ENCODE peak calls at places on chromosomes 7 and 10, in five cellular contexts. One of them, this sample, is unnamed.

GRCh38 chr7:4103352-4104091 is 578.6 kb upstream of the FOXK1 start:
- DNase-seq in left ventricle myocardium inferior: no peak
- DNase-seq in lower lobe of right lung: no peak
- DNase-seq in tibial artery: no peak
- DNase-seq in HepG2: peak; percentile 6
- DNase-seq in this sample: no peak

GRCh38 chr10:79445217-79445707 is at the start of gene ZCCHC24:
- DNase-seq in left ventricle myocardium inferior: peak; percentile 60
- DNase-seq in HepG2: no peak
- DNase-seq in lower lobe of right lung: peak; percentile 77
- DNase-seq in tibial artery: no peak
- DNase-seq in this sample: no peak

GRCh38 chr7:139241258-139241657 is 10.2 kb downstream of the UBN2 start:
- DNase-seq in lower lobe of right lung: no peak
- DNase-seq in HepG2: no peak
- DNase-seq in tibial artery: no peak
- DNase-seq in left ventricle myocardium inferior: no peak
- DNase-seq in this sample: no peak

GRCh38 chr7:35251606-35252310 is 2.1 kb downstream of the TBX20 start:
- DNase-seq in tibial artery: no peak
- DNase-seq in HepG2: no peak
- DNase-seq in lower lobe of right lung: no peak
- DNase-seq in left ventricle myocardium inferior: no peak
- DNase-seq in this sample: no peak

GRCh38 chr7:107865956-107866775 is 24.8 kb upstream of the DLD start:
- DNase-seq in lower lobe of right lung: no peak
- DNase-seq in left ventricle myocardium inferior: no peak
- DNase-seq in HepG2: no peak
- DNase-seq in tibial artery: no peak
- DNase-seq in this sample: no peak

GRCh38 chr7:94888542-94888941 is 18.9 kb upstream of the PPP1R9A start:
- DNase-seq in HepG2: peak; percentile 25
- DNase-seq in lower lobe of right lung: no peak
- DNase-seq in tibial artery: no peak
- DNase-seq in left ventricle myocardium inferior: no peak
- DNase-seq in this sample: peak; percentile 16

GRCh38 chr10:112991888-112992491 is 41.9 kb downstream of the TCF7L2 start:
- DNase-seq in tibial artery: no peak
- DNase-seq in lower lobe of right lung: no peak
- DNase-seq in HepG2: peak; percentile 47
- DNase-seq in left ventricle myocardium inferior: no peak
- DNase-seq in this sample: no peak

GRCh38 chr7:22477876-22478450 is 22.0 kb downstream of the STEAP1B start:
- DNase-seq in tibial artery: no peak
- DNase-seq in lower lobe of right lung: no peak
- DNase-seq in HepG2: no peak
- DNase-seq in left ventricle myocardium inferior: no peak
- DNase-seq in this sample: no peak

GRCh38 chr7:11557627-11558026 is 274.4 kb downstream of the THSD7A start:
- DNase-seq in tibial artery: peak; percentile 27
- DNase-seq in HepG2: peak; percentile 5
- DNase-seq in left ventricle myocardium inferior: no peak
- DNase-seq in lower lobe of right lung: no peak
- DNase-seq in this sample: peak; percentile 38

GRCh38 chr10:70234668-70235447 is 1.6 kb upstream of the PPA1 start:
- DNase-seq in tibial artery: no peak
- DNase-seq in left ventricle myocardium inferior: no peak
- DNase-seq in HepG2: no peak
- DNase-seq in lower lobe of right lung: no peak
- DNase-seq in this sample: peak; percentile 79

GRCh38 chr7:30713397-30713796 is 31.1 kb upstream of the CRHR2 start:
- DNase-seq in tibial artery: no peak
- DNase-seq in left ventricle myocardium inferior: no peak
- DNase-seq in HepG2: no peak
- DNase-seq in lower lobe of right lung: no peak
- DNase-seq in this sample: no peak

GRCh38 chr10:129393812-129394211 is 73.2 kb upstream of the MGMT start:
- DNase-seq in left ventricle myocardium inferior: no peak
- DNase-seq in HepG2: no peak
- DNase-seq in tibial artery: no peak
- DNase-seq in lower lobe of right lung: no peak
- DNase-seq in this sample: no peak

GRCh38 chr10:124676416-124677062 is 67.6 kb downstream of the FAM53B start:
- DNase-seq in HepG2: no peak
- DNase-seq in left ventricle myocardium inferior: peak; percentile 17
- DNase-seq in lower lobe of right lung: peak; percentile 41
- DNase-seq in tibial artery: no peak
- DNase-seq in this sample: no peak

GRCh38 chr7:104926905-104927454 is 87.0 kb upstream of the KMT2E start:
- DNase-seq in left ventricle myocardium inferior: no peak
- DNase-seq in tibial artery: no peak
- DNase-seq in lower lobe of right lung: peak; percentile 77
- DNase-seq in HepG2: no peak
- DNase-seq in this sample: no peak

GRCh38 chr7:158024351-158024715 is 563.3 kb downstream of the PTPRN2 start:
- DNase-seq in tibial artery: no peak
- DNase-seq in HepG2: no peak
- DNase-seq in lower lobe of right lung: no peak
- DNase-seq in left ventricle myocardium inferior: no peak
- DNase-seq in this sample: no peak

GRCh38 chr10:15627617-15628196 is 92.0 kb downstream of the ITGA8 start:
- DNase-seq in HepG2: no peak
- DNase-seq in lower lobe of right lung: no peak
- DNase-seq in tibial artery: no peak
- DNase-seq in left ventricle myocardium inferior: no peak
- DNase-seq in this sample: no peak

GRCh38 chr7:97342512-97342911 is 225.0 kb downstream of the SDHAF3 start:
- DNase-seq in tibial artery: no peak
- DNase-seq in left ventricle myocardium inferior: no peak
- DNase-seq in HepG2: no peak
- DNase-seq in lower lobe of right lung: no peak
- DNase-seq in this sample: no peak

GRCh38 chr7:45089314-45089891 is 634 bp upstream of the NACAD start:
- DNase-seq in tibial artery: no peak
- DNase-seq in HepG2: no peak
- DNase-seq in left ventricle myocardium inferior: peak; percentile 56
- DNase-seq in lower lobe of right lung: no peak
- DNase-seq in this sample: peak; percentile 47

GRCh38 chr10:58570307-58570723 is 57.6 kb downstream of the BICC1 start:
- DNase-seq in HepG2: no peak
- DNase-seq in tibial artery: peak; percentile 50
- DNase-seq in left ventricle myocardium inferior: no peak
- DNase-seq in lower lobe of right lung: no peak
- DNase-seq in this sample: no peak

GRCh38 chr10:99993994-99994689 is 15.6 kb downstream of the DNMBP start:
- DNase-seq in lower lobe of right lung: peak; percentile 75
- DNase-seq in left ventricle myocardium inferior: peak; percentile 25
- DNase-seq in tibial artery: peak; percentile 83
- DNase-seq in HepG2: no peak
- DNase-seq in this sample: peak; percentile 71

DNA sequence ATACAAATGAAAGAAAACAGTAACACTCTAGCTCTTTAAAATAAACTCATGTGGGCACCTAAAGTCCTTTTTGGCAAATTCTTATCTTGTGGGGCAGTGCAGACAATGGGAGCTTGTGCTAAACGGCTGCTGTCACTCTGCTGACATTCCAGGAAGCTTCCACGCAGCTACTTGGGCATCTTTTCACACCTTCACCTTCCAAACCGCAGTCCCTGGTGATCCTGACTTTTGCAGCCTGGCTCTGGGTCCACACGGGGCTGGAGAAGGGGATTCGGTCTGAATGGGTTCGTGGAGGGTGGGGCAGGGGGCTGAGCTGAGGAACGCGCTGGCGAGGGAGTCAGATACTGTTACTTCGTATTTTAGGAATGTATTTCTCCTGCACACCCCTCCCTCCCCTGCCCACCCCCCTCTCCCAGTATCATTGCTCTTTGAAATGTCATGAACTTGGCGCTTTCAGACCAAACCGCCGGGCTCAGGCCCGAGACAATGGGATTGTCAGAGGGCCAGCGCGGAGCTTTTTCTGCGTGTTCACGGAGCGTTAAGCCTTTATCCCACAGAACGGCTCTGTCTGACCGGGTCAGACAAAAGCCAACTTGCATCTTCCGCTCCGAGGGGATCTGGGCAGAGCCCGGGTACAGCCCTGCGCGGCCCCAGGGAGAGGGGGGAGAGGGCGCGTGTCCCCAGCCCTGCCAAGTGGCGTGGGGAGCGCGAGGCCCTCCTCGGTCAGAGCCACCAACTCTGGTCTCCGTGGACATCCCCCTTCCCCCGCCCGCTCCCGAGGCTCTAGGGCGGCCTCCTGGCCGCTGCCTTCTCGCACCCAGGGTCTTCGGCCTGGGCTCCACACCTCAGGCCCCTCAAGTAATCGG is 76.7 kb upstream of the EN2 start:
- DNase-seq in left ventricle myocardium inferior: no peak
- DNase-seq in HepG2: no peak
- DNase-seq in lower lobe of right lung: no peak
- DNase-seq in tibial artery: no peak
- DNase-seq in this sample: no peak
- H3K27me3 ChIP-seq in left ventricle myocardium inferior: peaks cover 100% of the 10 kb centered on the region
- H3K27me3 ChIP-seq in HepG2: peaks cover 13% of the 10 kb centered on the region
- H3K27me3 ChIP-seq in lower lobe of right lung: peaks cover 99% of the 10 kb centered on the region
- H3K27me3 ChIP-seq in tibial artery: no peaks in the 10 kb centered on the region
- H3K27me3 ChIP-seq in this sample: peaks cover 3% of the 10 kb centered on the region

GRCh38 chr10:133336131-133337078 is at the start of gene CALY:
- DNase-seq in lower lobe of right lung: peak; percentile 43
- DNase-seq in HepG2: no peak
- DNase-seq in tibial artery: no peak
- DNase-seq in left ventricle myocardium inferior: no peak
- DNase-seq in this sample: no peak

GRCh38 chr10:133334495-133335237 is 2.0 kb downstream of the CALY start:
- DNase-seq in left ventricle myocardium inferior: no peak
- DNase-seq in tibial artery: no peak
- DNase-seq in HepG2: no peak
- DNase-seq in lower lobe of right lung: peak; percentile 51
- DNase-seq in this sample: no peak

GRCh38 chr10:133337079-133337725 is 506 bp upstream of the CALY start:
- DNase-seq in tibial artery: no peak
- DNase-seq in lower lobe of right lung: no peak
- DNase-seq in left ventricle myocardium inferior: no peak
- DNase-seq in HepG2: no peak
- DNase-seq in this sample: no peak

GRCh38 chr10:133332936-133333699 is 3.6 kb downstream of the CALY start:
- DNase-seq in tibial artery: no peak
- DNase-seq in HepG2: no peak
- DNase-seq in left ventricle myocardium inferior: no peak
- DNase-seq in lower lobe of right lung: no peak
- DNase-seq in this sample: no peak

DNA sequence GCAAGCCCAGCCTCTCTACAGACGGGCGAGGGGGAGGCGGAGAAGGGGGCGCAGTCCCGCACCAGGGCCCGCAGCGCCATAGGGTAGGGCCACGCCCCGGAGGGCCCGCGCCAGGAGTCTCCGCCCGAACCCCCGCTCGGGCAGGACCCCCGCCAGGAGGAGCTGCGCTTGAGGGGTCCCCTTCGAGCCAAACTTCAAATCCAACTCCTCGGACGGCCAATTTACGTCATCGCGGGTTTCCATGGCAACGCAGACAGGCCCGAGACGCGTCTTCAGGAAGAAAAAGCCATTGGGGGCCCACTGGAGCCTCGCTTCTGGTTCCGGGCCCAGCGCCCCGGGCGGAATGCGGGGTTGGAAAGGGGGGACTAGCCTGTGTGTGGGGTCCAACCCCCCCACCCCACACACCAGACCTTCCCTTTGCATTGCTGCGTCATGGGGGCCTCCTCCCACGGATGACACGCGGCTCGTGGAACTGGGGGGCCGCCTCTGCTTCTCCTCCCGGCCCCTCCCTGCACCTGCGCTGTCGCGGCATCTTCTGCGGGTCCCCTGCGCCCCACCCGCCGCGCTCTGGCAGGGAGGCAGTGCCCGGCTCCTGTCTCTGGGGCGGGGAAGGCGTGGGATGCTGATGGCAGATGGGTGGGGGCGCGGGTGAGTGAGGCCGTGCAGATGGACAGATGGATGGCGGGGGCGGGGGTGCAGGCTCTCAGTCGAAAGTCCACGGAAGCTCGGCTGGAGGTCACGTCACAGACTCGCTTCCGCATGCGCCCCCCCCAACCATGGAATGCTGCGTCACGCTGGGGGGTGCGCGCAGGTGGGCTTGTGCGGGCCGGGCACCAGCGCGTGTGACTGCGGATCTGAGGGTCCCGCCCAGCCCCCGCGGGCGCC is 1.2 kb downstream of the CALY start:
- DNase-seq in tibial artery: no peak
- DNase-seq in left ventricle myocardium inferior: peak; percentile 54
- DNase-seq in lower lobe of right lung: peak; percentile 58
- DNase-seq in HepG2: no peak
- DNase-seq in this sample: peak; percentile 63
- H3K27me3 ChIP-seq in tibial artery: peaks cover 13% of the 10 kb centered on the region
- H3K27me3 ChIP-seq in left ventricle myocardium inferior: peaks cover 88% of the 10 kb centered on the region
- H3K27me3 ChIP-seq in lower lobe of right lung: peaks cover 53% of the 10 kb centered on the region
- H3K27me3 ChIP-seq in HepG2: peaks cover 6% of the 10 kb centered on the region
- H3K27me3 ChIP-seq in this sample: peaks cover 85% of the 10 kb centered on the region

GRCh38 chr10:121296378-121296777 is 301.9 kb downstream of the FGFR2 start:
- DNase-seq in tibial artery: no peak
- DNase-seq in HepG2: no peak
- DNase-seq in left ventricle myocardium inferior: no peak
- DNase-seq in lower lobe of right lung: no peak
- DNase-seq in this sample: no peak

GRCh38 chr10:121302541-121303180 is 295.6 kb downstream of the FGFR2 start:
- DNase-seq in lower lobe of right lung: no peak
- DNase-seq in left ventricle myocardium inferior: no peak
- DNase-seq in tibial artery: no peak
- DNase-seq in HepG2: no peak
- DNase-seq in this sample: no peak

GRCh38 chr10:121303273-121303890 is 294.9 kb downstream of the FGFR2 start:
- DNase-seq in HepG2: no peak
- DNase-seq in left ventricle myocardium inferior: no peak
- DNase-seq in tibial artery: no peak
- DNase-seq in lower lobe of right lung: no peak
- DNase-seq in this sample: no peak

GRCh38 chr10:121296856-121297255 is 301.4 kb downstream of the FGFR2 start:
- DNase-seq in left ventricle myocardium inferior: no peak
- DNase-seq in HepG2: no peak
- DNase-seq in tibial artery: no peak
- DNase-seq in lower lobe of right lung: no peak
- DNase-seq in this sample: no peak

DNA sequence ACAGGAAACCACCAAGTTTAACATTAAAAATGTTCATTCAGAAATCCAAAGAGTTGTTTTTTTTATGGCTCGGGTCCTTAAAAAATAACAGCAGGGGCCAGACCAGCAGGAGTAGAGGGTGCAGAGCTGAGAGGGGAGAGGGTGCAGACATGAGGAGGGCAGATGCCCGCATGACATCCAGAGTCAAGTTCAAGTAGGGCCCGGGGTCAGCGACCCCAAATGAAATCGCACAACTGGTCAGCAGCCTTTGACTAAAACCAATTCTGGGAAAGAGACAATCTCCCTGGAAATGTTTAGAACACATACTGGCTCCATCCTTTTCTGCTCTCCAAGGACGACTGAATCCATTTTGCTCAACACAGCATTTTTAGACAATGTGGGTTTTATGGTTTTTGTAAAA is 297.5 kb downstream of the FGFR2 start:
- DNase-seq in tibial artery: no peak
- DNase-seq in lower lobe of right lung: no peak
- DNase-seq in left ventricle myocardium inferior: no peak
- DNase-seq in HepG2: no peak
- DNase-seq in this sample: no peak
- H3K27me3 ChIP-seq in tibial artery: no peaks in the 10 kb centered on the region
- H3K27me3 ChIP-seq in lower lobe of right lung: no peaks in the 10 kb centered on the region
- H3K27me3 ChIP-seq in left ventricle myocardium inferior: peaks cover 10% of the 10 kb centered on the region
- H3K27me3 ChIP-seq in HepG2: no peaks in the 10 kb centered on the region
- H3K27me3 ChIP-seq in this sample: no peaks in the 10 kb centered on the region

GRCh38 chr10:23186178-23186577 is 5.9 kb upstream of the PTF1A start:
- DNase-seq in HepG2: no peak
- DNase-seq in left ventricle myocardium inferior: no peak
- DNase-seq in lower lobe of right lung: no peak
- DNase-seq in tibial artery: no peak
- DNase-seq in this sample: no peak
- H3K27me3 ChIP-seq in HepG2: peaks cover 2% of the 10 kb centered on the region
- H3K27me3 ChIP-seq in left ventricle myocardium inferior: peaks cover 94% of the 10 kb centered on the region
- H3K27me3 ChIP-seq in lower lobe of right lung: peaks cover 34% of the 10 kb centered on the region
- H3K27me3 ChIP-seq in tibial artery: no peaks in the 10 kb centered on the region
- H3K27me3 ChIP-seq in this sample: peaks cover 42% of the 10 kb centered on the region

This sample was measured in tibial nerve.